ENCODE peak calls at places on chromosomes 4 and X, in nine cellular contexts. K is GM10248; A is CD8-positive, alpha-beta T cell; I is NB4; G is fibroblast of lung; Y is endothelial cell; U is astrocyte; R is progenitor cell of endocrine pancreas; C is brain microvascular endothelial cell. X is an unnamed sample.
A peak's percentile ranks its signal among the peaks of the same experiment; 100 is the strongest.

GRCh38 chr4:26741491-26741871 is 119.2 kb upstream of the STIM2 start:
- DNase-seq in K (no peak), A (no peak), I (no peak), G (no peak), Y (no peak), U (peak; percentile 56), R (no peak), C (no peak), X (no peak)

GRCh38 chr4:71697031-71697430 is 86.8 kb downstream of the GC start:
- DNase-seq in K (no peak), A (no peak), I (no peak), G (no peak), Y (no peak), U (no peak), R (no peak), C (no peak), X (no peak)

GRCh38 chr4:112704991-112705845 is 68.3 kb downstream of the LARP7 start:
- DNase-seq in K (peak; percentile 26), A (no peak), I (no peak), G (peak; percentile 52), Y (peak; percentile 50), U (peak; percentile 58), R (peak; percentile 18), C (peak; percentile 77), X (no peak)

GRCh38 chr4:139416073-139416673 is 37.7 kb upstream of the RAB33B start:
- DNase-seq in K (peak; percentile 33), A (no peak), I (peak; percentile 70), G (peak; percentile 71), Y (peak; percentile 15), U (peak; percentile 23), R (no peak), C (peak; percentile 16), X (no peak)

GRCh38 chrX:49212861-49213260 is 12.9 kb upstream of the SYP start:
- DNase-seq in K (no peak), A (no peak), I (no peak), G (no peak), Y (no peak), U (no peak), R (no peak), C (no peak), X (no peak)

GRCh38 chr4:138334346-138335016 is 92.3 kb upstream of the SLC7A11 start:
- DNase-seq in K (no peak), A (no peak), I (no peak), G (no peak), Y (no peak), U (no peak), R (no peak), C (no peak), X (no peak)

GRCh38 chr4:664713-665231 is 9.3 kb downstream of the ATP5ME start:
- DNase-seq in K (no peak), A (no peak), I (no peak), G (no peak), Y (no peak), U (no peak), R (no peak), C (no peak), X (no peak)

GRCh38 chr4:59759082-59759825 is 1440.9 kb upstream of the ADGRL3 start:
- DNase-seq in K (no peak), A (no peak), I (no peak), G (no peak), Y (no peak), U (no peak), R (peak; percentile 9), C (no peak), X (no peak)

GRCh38 chr4:158277558-158277957 is 67.3 kb downstream of the TMEM144 start:
- DNase-seq in K (no peak), A (no peak), I (no peak), G (no peak), Y (no peak), U (no peak), R (no peak), C (no peak), X (no peak)

GRCh38 chr4:186651624-186652023 is 72.0 kb downstream of the FAT1 start:
- DNase-seq in K (no peak), A (no peak), I (no peak), G (peak; percentile 52), Y (no peak), U (peak; percentile 69), R (no peak), C (peak; percentile 72), X (no peak)

GRCh38 chr4:87353592-87353991 is 30.9 kb upstream of the HSD17B13 start:
- DNase-seq in K (peak; percentile 51), A (peak; percentile 58), I (peak; percentile 22), G (peak; percentile 67), Y (peak; percentile 67), U (no peak), R (no peak), C (peak; percentile 37), X (no peak)

GRCh38 chr4:55819634-55820033 is at the start of gene EXOC1L:
- DNase-seq in K (no peak), A (no peak), I (peak; percentile 11), G (peak; percentile 37), Y (peak; percentile 63), U (no peak), R (peak; percentile 17), C (peak; percentile 5), X (no peak)

GRCh38 chr4:145132521-145133098 is 34.5 kb downstream of the ABCE1 start:
- DNase-seq in K (peak; percentile 52), A (no peak), I (peak; percentile 32), G (peak; percentile 26), Y (no peak), U (peak; percentile 19), R (no peak), C (peak; percentile 11), X (no peak)

GRCh38 chrX:125621588-125621927 is 301.9 kb downstream of the TEX13C start:
- DNase-seq in K (no peak), A (no peak), I (no peak), G (no peak), Y (no peak), U (no peak), R (no peak), C (no peak), X (no peak)

GRCh38 chr4:79598801-79599200 is 190.8 kb upstream of the GK2 start:
- DNase-seq in K (no peak), A (no peak), I (no peak), G (no peak), Y (no peak), U (no peak), R (no peak), C (no peak), X (no peak)

GRCh38 chrX:110462957-110463356 is 104.3 kb downstream of the RTL9 start:
- DNase-seq in K (no peak), A (no peak), I (no peak), G (no peak), Y (no peak), U (no peak), R (no peak), C (no peak), X (no peak)
- TF ChIP-seq CTCF in K (no peak), A (no peak), I (no peak), G (no peak), Y (no peak), U (peak; percentile 17), R (peak; percentile 47), C (peak; percentile 51), X (no peak)

DNA sequence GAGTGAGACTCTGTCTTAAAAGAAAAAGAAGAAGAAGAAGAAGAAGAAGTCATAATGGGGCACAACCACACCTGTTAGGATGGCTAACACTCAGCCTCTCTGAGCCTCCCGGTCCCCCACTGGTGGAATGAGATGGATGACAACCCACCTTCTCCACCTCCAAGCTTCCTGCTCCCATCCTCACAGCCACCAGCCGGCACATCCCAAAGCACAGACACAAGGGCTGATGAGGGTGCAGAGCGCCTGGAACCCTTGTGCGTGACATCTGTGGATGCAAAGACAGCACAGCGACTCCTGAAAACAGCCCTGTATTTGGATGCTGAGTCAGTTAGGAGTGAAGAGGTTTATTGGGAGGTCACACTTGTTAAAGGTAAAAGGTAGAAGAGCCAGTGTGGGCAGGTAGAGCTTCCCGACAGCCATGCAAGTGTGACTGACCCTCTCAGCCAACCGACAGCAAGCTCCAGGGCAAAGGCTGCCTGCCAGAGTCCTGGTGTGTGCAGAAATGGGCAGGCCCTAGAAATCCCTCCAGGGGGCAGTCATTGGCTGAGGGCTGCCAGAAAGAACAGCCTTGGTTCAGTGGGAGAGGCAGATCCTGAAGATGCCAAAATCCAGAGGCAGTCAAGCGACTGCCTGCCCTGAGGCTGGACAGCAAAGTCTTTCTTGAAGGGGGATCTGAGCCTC is 26.6 kb upstream of the MAN2B2 start:
- DNase-seq in K (no peak), A (no peak), I (peak; percentile 80), G (peak; percentile 42), Y (peak; percentile 69), U (no peak), R (no peak), C (peak; percentile 25), X (no peak)
- TF ChIP-seq CTCF in K (peak; percentile 22), A (no peak), I (peak; percentile 86), G (peak; percentile 44), Y (peak; percentile 49), U (no peak), R (peak; percentile 45), C (peak; percentile 74), X (no peak)

DNA sequence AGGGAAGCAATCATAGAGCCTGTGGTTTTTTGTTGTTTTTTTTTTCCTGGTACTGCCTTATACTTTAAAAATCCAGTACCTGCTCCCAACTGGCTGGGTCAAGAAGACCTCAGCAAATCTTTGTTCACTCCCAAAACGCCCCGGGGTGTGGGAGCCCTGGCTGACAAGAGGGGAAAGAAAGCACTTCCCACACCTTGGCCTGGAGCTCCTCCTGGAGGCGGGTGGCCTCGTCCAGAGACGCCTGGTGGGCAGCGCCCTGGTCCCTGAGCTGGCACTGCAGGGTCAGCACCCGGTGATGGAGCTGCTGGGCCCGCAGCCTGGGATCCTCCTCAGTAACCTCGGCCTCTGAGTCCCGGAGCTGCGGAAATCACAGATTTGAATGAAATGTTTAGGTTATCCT is 38.2 kb downstream of the C4orf50 start:
- DNase-seq in K (no peak), A (no peak), I (peak; percentile 37), G (no peak), Y (peak; percentile 77), U (no peak), R (no peak), C (no peak), X (no peak)
- TF ChIP-seq CTCF in K (no peak), A (no peak), I (peak; percentile 33), G (peak; percentile 3), Y (no peak), U (peak; percentile 22), R (peak; percentile 54), C (peak; percentile 48), X (no peak)

GRCh38 chr4:4247711-4248035 is 350 bp downstream of the TMEM128 start:
- DNase-seq in K (no peak), A (no peak), I (no peak), G (no peak), Y (no peak), U (no peak), R (no peak), C (no peak), X (no peak)

GRCh38 chr4:4245172-4245571 is 2.9 kb downstream of the TMEM128 start:
- DNase-seq in K (no peak), A (no peak), I (no peak), G (no peak), Y (no peak), U (no peak), R (no peak), C (no peak), X (no peak)

GRCh38 chr4:4249876-4250275 is 1.9 kb upstream of the TMEM128 start:
- DNase-seq in K (no peak), A (no peak), I (no peak), G (no peak), Y (no peak), U (no peak), R (no peak), C (no peak), X (no peak)

GRCh38 chr4:4248885-4249203 is 821 bp upstream of the TMEM128 start:
- DNase-seq in K (no peak), A (no peak), I (peak; percentile 40), G (no peak), Y (no peak), U (no peak), R (no peak), C (no peak), X (no peak)

GRCh38 chr4:4248036-4248884 is at the start of gene TMEM128:
- DNase-seq in K (peak; percentile 97), A (peak; percentile 94), I (peak; percentile 96), G (peak; percentile 95), Y (peak; percentile 87), U (peak; percentile 90), R (peak; percentile 79), C (peak; percentile 89), X (peak; percentile 88)
- TF ChIP-seq CTCF in K (no peak), A (no peak), I (no peak), G (peak; percentile 19), Y (no peak), U (peak; percentile 18), R (peak; percentile 6), C (peak; percentile 45), X (no peak)